ENCODE peak calls at places on chromosomes 2 and 18, in four cellular contexts. M, L, G and O are unnamed samples.

GRCh38 chr2:41038408-41038807 is 586.5 kb upstream of the SLC8A1 start:
- DNase-seq in M (no peak), L (no peak), G (no peak), O (no peak)

GRCh38 chr2:236667526-236667925 is 97.9 kb downstream of the ACKR3 start:
- DNase-seq in M (no peak), L (no peak), G (no peak), O (no peak)

GRCh38 chr2:174227748-174228147 is 20.6 kb downstream of the OLA1 start:
- DNase-seq in M (no peak), L (no peak), G (no peak), O (no peak)

GRCh38 chr2:162473-163135 is 101.2 kb downstream of the SH3YL1 start:
- DNase-seq in M (no peak), L (no peak), G (no peak), O (no peak)

GRCh38 chr2:168119519-168120141 is 127.8 kb downstream of the STK39 start:
- DNase-seq in M (no peak), L (no peak), G (no peak), O (peak)

GRCh38 chr2:64487256-64488049 is 33.5 kb downstream of the LGALSL start:
- DNase-seq in M (no peak), L (no peak), G (no peak), O (no peak)

GRCh38 chr2:9554841-9555337 is 741 bp downstream of the ADAM17 start:
- DNase-seq in M (no peak), L (peak), G (no peak), O (peak)

GRCh38 chr2:14761118-14761517 is 128.6 kb downstream of the LRATD1 start:
- DNase-seq in M (no peak), L (peak), G (no peak), O (no peak)

GRCh38 chr2:32688511-32688910 is 60.7 kb downstream of the TTC27 start:
- DNase-seq in M (no peak), L (no peak), G (no peak), O (no peak)

GRCh38 chr2:226730487-226730886 is 69.1 kb downstream of the IRS1 start:
- DNase-seq in M (no peak), L (peak), G (no peak), O (peak)

GRCh38 chr2:25254961-25255360 is 86.6 kb upstream of the POMC start:
- DNase-seq in M (no peak), L (no peak), G (no peak), O (no peak)

GRCh38 chr2:33505966-33506365 is 29.5 kb downstream of the RASGRP3 start:
- DNase-seq in M (no peak), L (no peak), G (no peak), O (no peak)

GRCh38 chr2:195318440-195319111 is 338.4 kb upstream of the SLC39A10 start:
- DNase-seq in M (peak), L (peak), G (no peak), O (peak)

GRCh38 chr18:3966985-3967856 is 487.9 kb downstream of the DLGAP1 start:
- DNase-seq in M (peak), L (no peak), G (no peak), O (no peak)

GRCh38 chr2:213019368-213019767 is 132.0 kb downstream of the IKZF2 start:
- DNase-seq in M (no peak), L (no peak), G (no peak), O (no peak)

GRCh38 chr2:10871978-10872377 is 39.8 kb upstream of the KCNF1 start:
- DNase-seq in M (no peak), L (no peak), G (no peak), O (no peak)

GRCh38 chr2:101693991-101694588 is 3.4 kb upstream of the MAP4K4 start:
- DNase-seq in M (no peak), L (no peak), G (no peak), O (no peak)

GRCh38 chr2:168964251-168964807 is 63.2 kb downstream of the G6PC2 start:
- DNase-seq in M (no peak), L (no peak), G (no peak), O (no peak)

GRCh38 chr2:63500398-63500797 is 87.9 kb downstream of the WDPCP start:
- DNase-seq in M (no peak), L (no peak), G (no peak), O (no peak)

GRCh38 chr2:19026156-19026660 is 332.2 kb downstream of the OSR1 start:
- DNase-seq in M (no peak), L (no peak), G (no peak), O (no peak)

GRCh38 chr18:12862467-12862866 is 21.6 kb downstream of the PTPN2 start:
- DNase-seq in M (no peak), L (no peak), G (no peak), O (no peak)

GRCh38 chr2:9897331-9897737 is 54.1 kb downstream of the TAF1B start:
- DNase-seq in M (peak), L (no peak), G (peak), O (no peak)

GRCh38 chr2:86498468-86499260 is 57.5 kb downstream of the KDM3A start:
- DNase-seq in M (no peak), L (no peak), G (no peak), O (no peak)

GRCh38 chr2:218516614-218517013 is 51.5 kb downstream of the USP37 start:
- DNase-seq in M (peak), L (peak), G (no peak), O (peak)

GRCh38 chr2:100812573-100812972 is 7.4 kb upstream of the NPAS2 start:
- DNase-seq in M (no peak), L (no peak), G (no peak), O (no peak)

GRCh38 chr2:3601561-3602271 is 6.8 kb downstream of the COLEC11 start:
- DNase-seq in M (no peak), L (no peak), G (no peak), O (no peak)

GRCh38 chr2:890214-890613 is 60.4 kb upstream of the SNTG2 start:
- DNase-seq in M (no peak), L (no peak), G (no peak), O (no peak)

GRCh38 chr2:6872412-6872811 is 5.2 kb upstream of the RSAD2 start:
- DNase-seq in M (no peak), L (no peak), G (peak), O (no peak)

GRCh38 chr2:204550738-204551137 is 5.5 kb downstream of the PARD3B start:
- DNase-seq in M (no peak), L (no peak), G (no peak), O (no peak)
- TF ChIP-seq PBX3 in M (no peak), L (no peak), G (no peak), O (no peak)

GRCh38 chr2:39929531-39929930 is 150.5 kb upstream of the THUMPD2 start:
- DNase-seq in M (no peak), L (no peak), G (no peak), O (no peak)

GRCh38 chr2:39934851-39935250 is 155.8 kb upstream of the THUMPD2 start:
- DNase-seq in M (no peak), L (no peak), G (no peak), O (no peak)

GRCh38 chr2:39932198-39932597 is 153.1 kb upstream of the THUMPD2 start:
- DNase-seq in M (no peak), L (no peak), G (no peak), O (no peak)

GRCh38 chr2:39930175-39930926 is 151.3 kb upstream of the THUMPD2 start:
- DNase-seq in M (no peak), L (no peak), G (no peak), O (no peak)

GRCh38 chr2:39933166-39933565 is 154.1 kb upstream of the THUMPD2 start:
- DNase-seq in M (no peak), L (no peak), G (no peak), O (no peak)
- TF ChIP-seq PBX3 in M (no peak), L (no peak), G (no peak), O (no peak)

DNA sequence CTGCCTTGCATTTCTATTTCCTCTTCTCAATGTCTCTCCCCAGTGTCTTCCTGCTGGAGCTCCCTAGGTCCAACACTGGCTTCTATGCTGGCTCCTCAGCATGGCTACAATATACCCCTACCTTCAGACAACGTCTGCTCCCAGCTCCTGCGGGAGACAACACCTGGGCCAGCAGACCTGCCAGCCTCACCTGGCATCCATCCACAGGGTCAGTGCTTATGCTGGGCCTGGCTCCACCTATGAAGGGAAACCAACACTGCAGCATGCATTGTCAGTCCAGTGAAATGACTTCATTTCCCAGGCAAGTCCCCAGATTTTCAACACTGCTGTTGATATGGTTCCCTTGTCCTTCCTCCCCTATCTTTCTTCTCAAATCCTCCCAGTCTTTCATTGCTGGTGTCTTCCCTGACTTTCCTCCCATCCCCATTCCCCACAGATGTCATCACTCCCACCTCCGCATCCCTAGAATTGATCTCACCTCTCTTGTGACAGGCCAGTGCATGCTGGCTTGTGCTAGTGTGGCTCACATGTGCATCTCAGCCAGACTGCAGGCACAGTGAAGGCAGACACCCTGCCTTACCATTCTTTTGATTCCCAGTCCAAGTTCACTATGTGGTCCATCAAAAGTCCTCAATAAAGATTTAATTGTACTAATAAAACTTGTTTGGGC is 98.0 kb downstream of the MYO5B start:
- DNase-seq in M (no peak), L (no peak), G (no peak), O (no peak)
- TF ChIP-seq PBX3 in M (no peak), L (no peak), G (no peak), O (no peak)

DNA sequence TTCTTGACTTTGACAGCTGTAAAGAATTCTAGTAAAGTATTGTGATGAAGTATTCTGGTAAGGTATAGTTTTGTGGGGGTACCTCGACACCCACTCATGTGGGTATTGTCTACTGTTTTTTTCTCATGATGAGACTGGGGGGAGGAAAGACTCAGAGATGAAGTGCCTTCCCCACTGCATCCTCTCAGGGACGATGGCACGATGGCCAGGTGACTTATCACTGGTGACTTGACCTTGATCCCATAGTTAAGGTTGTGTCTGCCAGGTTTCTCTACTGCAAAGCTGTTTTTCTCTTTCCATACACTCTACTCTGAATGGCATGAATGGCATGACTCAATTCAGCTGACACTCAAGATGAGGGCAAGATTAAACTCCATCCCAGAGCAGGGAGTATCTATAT is 936 bp upstream of the CCDC68 start:
- DNase-seq in M (no peak), L (no peak), G (no peak), O (no peak)
- TF ChIP-seq PBX3 in M (no peak), L (no peak), G (no peak), O (no peak)

DNA sequence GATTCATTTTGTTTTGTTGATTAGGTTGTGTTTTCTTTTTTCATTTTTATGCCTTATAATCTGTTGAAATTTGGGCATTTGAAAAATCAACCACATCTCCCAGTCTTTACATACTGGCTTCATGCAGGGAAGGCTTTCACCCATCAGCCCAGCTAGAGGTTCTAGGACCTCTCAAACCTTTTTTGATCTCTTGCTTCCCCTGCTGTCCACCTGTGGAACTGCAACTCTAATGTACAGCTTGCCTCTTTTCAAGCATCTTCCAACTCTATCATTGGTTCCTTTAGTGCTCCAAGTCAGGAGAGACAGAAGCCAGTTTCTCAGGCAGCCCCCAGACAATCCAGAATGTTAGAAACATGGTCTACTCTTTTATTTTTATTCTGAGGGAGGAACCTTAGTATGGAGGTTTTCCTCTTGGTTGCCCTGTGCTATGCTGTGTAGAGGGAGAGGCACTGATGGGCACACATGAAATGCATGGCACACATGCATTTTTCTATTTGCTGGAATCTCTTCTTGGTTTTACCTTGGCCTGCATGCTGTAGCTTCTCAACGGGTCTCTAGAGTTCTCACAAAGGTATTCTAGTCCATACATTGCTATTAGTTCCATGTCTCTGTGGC is 107.2 kb upstream of the L3MBTL4 start:
- DNase-seq in M (no peak), L (no peak), G (peak), O (peak)
- TF ChIP-seq PBX3 in M (no peak), L (no peak), G (no peak), O (no peak)

DNA sequence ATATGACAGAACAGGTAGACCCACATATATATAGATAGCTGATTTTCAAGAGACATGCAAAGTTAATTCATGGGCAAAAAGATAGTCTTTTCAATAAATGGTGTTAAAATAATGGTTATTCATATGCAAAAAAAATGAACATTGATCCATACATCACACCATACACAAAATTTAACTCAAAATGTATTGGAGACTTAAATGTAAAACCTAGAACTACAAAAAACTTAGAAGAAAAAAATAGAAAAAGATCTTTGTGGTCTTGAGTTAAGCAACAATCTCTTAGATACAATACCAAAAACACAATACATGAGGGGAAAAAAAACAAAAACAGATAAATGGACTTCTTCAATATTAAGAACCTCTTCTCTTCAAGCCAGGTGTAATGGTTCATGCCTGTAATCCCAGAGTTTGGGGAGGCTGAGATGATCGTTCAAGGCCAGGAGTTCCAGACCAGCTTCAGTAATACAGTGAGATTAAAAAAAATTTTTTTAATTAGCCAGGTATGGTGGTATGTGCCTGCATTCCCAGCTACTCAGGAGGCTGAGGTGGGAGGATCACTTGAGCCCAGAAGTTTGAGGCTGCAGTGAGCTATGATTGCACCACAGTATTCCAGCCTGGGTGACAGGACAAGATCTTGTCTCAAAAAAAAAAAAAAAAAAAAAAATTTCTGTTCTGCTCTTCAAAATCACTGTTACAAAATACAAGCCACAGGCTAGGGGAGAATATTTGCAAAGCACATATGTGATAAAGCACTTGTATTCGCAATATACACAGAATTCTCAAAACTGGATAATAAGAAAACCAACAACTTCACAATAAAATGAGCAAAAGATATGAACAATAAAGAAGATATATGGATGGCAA is 32.7 kb upstream of the MYCN start:
- DNase-seq in M (no peak), L (no peak), G (no peak), O (no peak)
- TF ChIP-seq PBX3 in M (no peak), L (no peak), G (no peak), O (no peak)

GRCh38 chr18:70627100-70627802 is 338.4 kb downstream of the SOCS6 start:
- DNase-seq in M (no peak), L (no peak), G (no peak), O (no peak)
- TF ChIP-seq PBX3 in M (no peak), L (no peak), G (no peak), O (no peak)